ENCODE peak calls at places on chromosomes 11 and 22, in seven cellular contexts. G is stimulated activated CD8-positive, alpha-beta memory T cell treated with anti-CD3 and anti-CD28 coated beads, Interleukin-12 subunit alpha, Interleukin-12 subunit beta, amount 100 ng/mL, for 4 hours; X is sigmoid colon; T is T follicular helper cell; K is ELR; F is stromal cell of bone marrow; C is EL. U is an unnamed sample.

GRCh38 chr11:76666408-76666807 is 4.1 kb downstream of the LRRC32 start:
- DNase-seq in X (peak), F (no peak), C (no peak), K (no peak), T (no peak), G (no peak), U (no peak)

GRCh38 chr11:27902981-27903624 is 202.8 kb upstream of the BDNF start:
- DNase-seq in K (peak), X (no peak), F (peak), C (peak), T (no peak), G (no peak), U (no peak)

GRCh38 chr22:39529487-39529851 is 3.1 kb downstream of the RPS19BP1 start:
- DNase-seq in T (no peak), F (no peak), X (no peak), K (no peak), G (no peak), C (no peak), U (no peak)

GRCh38 chr22:39985383-39986045 is 9.2 kb upstream of the FAM83F start:
- DNase-seq in F (no peak), G (no peak), C (no peak), K (no peak), X (no peak), T (no peak), U (no peak)

GRCh38 chr11:46119352-46120216 is 1.7 kb downstream of the PHF21A start:
- DNase-seq in T (peak), F (peak), G (peak), C (peak), X (peak), K (peak), U (peak)

GRCh38 chr11:6745465-6746015 is 26.2 kb downstream of the OR2AG2 start:
- DNase-seq in K (no peak), X (no peak), G (no peak), F (no peak), T (no peak), C (no peak), U (no peak)

GRCh38 chr22:34847072-34847471 is 218.9 kb upstream of the ISX start:
- DNase-seq in F (no peak), C (peak), K (no peak), G (no peak), X (no peak), T (no peak), U (no peak)

GRCh38 chr22:17083811-17084540 is 824 bp upstream of the IL17RA start:
- DNase-seq in F (no peak), C (no peak), K (no peak), T (no peak), G (no peak), X (no peak), U (no peak)